ENCODE peak calls at places on chromosomes 7 and 10, in five cellular contexts. D, I, F, O and W are unnamed samples.
A peak's percentile ranks its signal among the peaks of the same experiment; 100 is the strongest.

GRCh38 chr7:66076459-66077329 is 1.1 kb downstream of the ASL start:
- DNase-seq in D (no peak), I (no peak), F (no peak), O (no peak), W (no peak)

GRCh38 chr10:103897241-103897774 is 20.7 kb downstream of the STN1 start:
- DNase-seq in D (no peak), I (no peak), F (no peak), O (no peak), W (no peak)

GRCh38 chr7:27547401-27547800 is 115.3 kb downstream of the HIBADH start:
- DNase-seq in D (no peak), I (no peak), F (peak; percentile 58), O (peak; percentile 68), W (no peak)

GRCh38 chr10:112799726-112800510 is 150.1 kb upstream of the TCF7L2 start:
- DNase-seq in D (no peak), I (no peak), F (no peak), O (no peak), W (no peak)

GRCh38 chr10:96417432-96417831 is 58.6 kb upstream of the OPALIN start:
- DNase-seq in D (no peak), I (no peak), F (peak; percentile 23), O (peak; percentile 32), W (peak; percentile 9)

GRCh38 chr10:91051834-91052233 is 130.9 kb upstream of the ANKRD1 start:
- DNase-seq in D (no peak), I (no peak), F (peak; percentile 48), O (peak; percentile 19), W (no peak)

GRCh38 chr7:99031496-99031895 is 112.4 kb downstream of the SMURF1 start:
- DNase-seq in D (no peak), I (no peak), F (no peak), O (no peak), W (no peak)

GRCh38 chr10:44180321-44181154 is 204.4 kb downstream of the CXCL12 start:
- DNase-seq in D (no peak), I (no peak), F (peak; percentile 92), O (peak; percentile 97), W (peak; percentile 79)

GRCh38 chr10:43229208-43230061 is 37.4 kb downstream of the RASGEF1A start:
- DNase-seq in D (no peak), I (no peak), F (no peak), O (no peak), W (no peak)

GRCh38 chr10:13658864-13659685 is 72.3 kb downstream of the PRPF18 start:
- DNase-seq in D (no peak), I (peak; percentile 44), F (no peak), O (no peak), W (no peak)

GRCh38 chr10:132989476-132990415 is 47.4 kb upstream of the CFAP46 start:
- DNase-seq in D (no peak), I (no peak), F (no peak), O (no peak), W (no peak)

GRCh38 chr7:10015687-10016086 is 958.0 kb upstream of the PHF14 start:
- DNase-seq in D (no peak), I (no peak), F (no peak), O (no peak), W (no peak)

GRCh38 chr10:102834143-102834542 is 3.1 kb downstream of the CYP17A1 start:
- DNase-seq in D (no peak), I (no peak), F (no peak), O (no peak), W (no peak)

GRCh38 chr7:75642810-75643486 is 95.8 kb downstream of the HIP1 start:
- DNase-seq in D (peak; percentile 33), I (peak; percentile 84), F (peak; percentile 83), O (peak; percentile 67), W (peak; percentile 69)

GRCh38 chr7:36214608-36215016 is 61.6 kb downstream of the EEPD1 start:
- DNase-seq in D (no peak), I (no peak), F (peak; percentile 57), O (peak; percentile 33), W (no peak)

GRCh38 chr7:106278695-106279094 is 6.1 kb downstream of the NAMPT start:
- DNase-seq in D (no peak), I (no peak), F (no peak), O (peak; percentile 25), W (no peak)

GRCh38 chr10:43375401-43376020 is 4.1 kb downstream of the FXYD4 start:
- DNase-seq in D (no peak), I (no peak), F (no peak), O (no peak), W (no peak)

GRCh38 chr7:157663061-157663863 is 326.5 kb downstream of the DNAJB6 start:
- DNase-seq in D (no peak), I (no peak), F (no peak), O (peak; percentile 74), W (no peak)

GRCh38 chr7:50982626-50983025 is 199.9 kb upstream of the GRB10 start:
- DNase-seq in D (no peak), I (no peak), F (no peak), O (no peak), W (no peak)
- TF ChIP-seq CTCF in D (no peak), I (no peak), F (no peak), O (no peak), W (no peak)

GRCh38 chr7:115851291-115851690 is 179.3 kb downstream of the TFEC start:
- DNase-seq in D (no peak), I (peak; percentile 7), F (peak; percentile 66), O (peak; percentile 42), W (peak; percentile 50)
- TF ChIP-seq CTCF in D (no peak), I (peak; percentile 5), F (peak; percentile 34), O (peak; percentile 42), W (peak; percentile 35)

DNA sequence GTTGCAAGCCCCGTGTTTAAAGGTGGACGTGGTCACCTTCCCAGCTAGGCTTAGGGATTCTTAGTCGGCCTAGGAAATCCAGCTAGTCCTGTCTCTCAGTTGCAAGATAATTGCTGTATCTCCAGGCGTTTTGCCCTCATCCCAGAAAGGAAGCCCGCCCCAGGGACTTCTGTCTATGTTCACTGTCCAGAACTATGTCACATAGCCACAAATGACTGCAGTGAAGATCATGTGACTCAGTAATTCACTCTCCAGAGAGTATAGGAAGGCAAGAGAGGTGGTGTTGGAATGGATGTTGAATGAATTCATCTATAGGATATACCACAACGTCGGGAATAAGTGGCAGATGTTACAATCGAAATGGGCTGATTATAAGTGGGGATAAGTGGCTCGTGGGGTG is 349 bp upstream of the ERVW-1 start:
- DNase-seq in D (no peak), I (no peak), F (no peak), O (no peak), W (no peak)
- TF ChIP-seq CTCF in D (no peak), I (no peak), F (no peak), O (no peak), W (no peak)

DNA sequence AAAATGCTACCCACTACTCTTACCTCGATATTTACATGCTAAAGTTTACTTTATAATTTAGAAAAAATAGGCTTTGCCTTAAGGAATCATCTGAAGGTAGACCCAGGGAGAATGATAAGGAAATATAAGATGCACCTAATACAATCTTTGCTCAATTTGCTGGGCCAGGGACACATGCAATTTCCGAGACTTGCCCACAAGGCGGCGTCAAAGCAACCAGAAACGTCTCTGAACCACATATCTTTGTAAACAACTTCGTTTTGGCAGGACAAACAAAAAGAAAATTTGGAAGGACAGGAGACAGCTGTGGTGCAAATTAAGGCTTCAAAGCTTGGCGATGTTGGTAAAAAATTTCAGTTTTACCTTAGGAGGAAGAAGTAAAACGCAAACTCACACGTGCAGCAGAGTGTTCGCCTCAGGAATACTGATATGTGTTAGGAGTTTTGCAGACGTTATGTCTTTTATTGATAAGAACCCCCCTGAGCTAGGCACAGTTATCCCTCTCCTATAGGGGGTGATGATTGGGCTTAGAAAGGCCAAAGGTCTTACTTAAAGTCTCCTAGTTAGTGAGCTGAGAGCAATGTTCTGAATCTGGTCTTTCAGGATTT is 134.3 kb downstream of the PRKCQ start:
- DNase-seq in D (peak; percentile 36), I (peak; percentile 57), F (peak; percentile 49), O (peak; percentile 17), W (peak; percentile 64)
- TF ChIP-seq CTCF in D (peak; percentile 82), I (peak; percentile 48), F (peak; percentile 75), O (peak; percentile 69), W (peak; percentile 55)

GRCh38 chr7:1925349-1925748 is 255.3 kb downstream of the ELFN1 start:
- DNase-seq in D (no peak), I (no peak), F (no peak), O (no peak), W (no peak)
- TF ChIP-seq CTCF in D (no peak), I (no peak), F (peak; percentile 29), O (peak; percentile 22), W (no peak)

GRCh38 chr7:16098058-16098457 is 323.3 kb downstream of the CRPPA start:
- DNase-seq in D (peak; percentile 18), I (no peak), F (peak; percentile 17), O (no peak), W (peak; percentile 49)

GRCh38 chr7:16092711-16093110 is 328.6 kb downstream of the CRPPA start:
- DNase-seq in D (no peak), I (no peak), F (no peak), O (no peak), W (no peak)

GRCh38 chr7:16094651-16095050 is 326.7 kb downstream of the CRPPA start:
- DNase-seq in D (no peak), I (no peak), F (no peak), O (no peak), W (no peak)

GRCh38 chr7:16099302-16099832 is 322.0 kb downstream of the CRPPA start:
- DNase-seq in D (no peak), I (no peak), F (no peak), O (no peak), W (no peak)

DNA sequence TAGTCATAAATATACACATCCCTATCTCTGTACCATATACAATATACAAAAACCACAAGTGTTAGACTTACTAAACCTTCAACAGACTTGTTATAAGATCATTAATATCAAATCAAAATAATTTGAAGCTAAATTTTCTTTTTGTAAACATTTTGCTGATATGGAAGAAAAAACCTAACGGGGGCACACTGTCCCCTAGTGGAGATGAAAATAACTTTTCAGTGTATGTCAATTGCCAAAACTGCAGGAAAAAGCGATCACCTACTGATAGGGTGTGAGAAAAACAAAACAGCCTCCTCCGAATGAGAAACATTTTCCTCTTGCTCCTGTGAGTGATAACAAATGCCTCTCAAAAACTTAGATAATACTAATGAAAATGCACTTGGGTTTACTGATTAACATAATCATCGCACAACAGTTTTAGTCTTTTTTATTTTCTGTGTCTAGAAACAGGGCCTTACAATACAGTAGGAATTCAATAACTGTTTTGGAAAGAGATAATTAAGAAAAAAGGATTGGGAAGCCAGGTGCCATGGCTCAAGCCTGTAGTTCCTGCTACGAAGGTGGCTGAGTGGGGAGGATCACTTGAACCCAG is 322.7 kb downstream of the CRPPA start:
- DNase-seq in D (peak; percentile 34), I (no peak), F (peak; percentile 51), O (no peak), W (peak; percentile 59)
- TF ChIP-seq CTCF in D (peak; percentile 84), I (peak; percentile 22), F (peak; percentile 84), O (peak; percentile 57), W (peak; percentile 82)

GRCh38 chr7:45129181-45129800 is 17.8 kb upstream of the TBRG4 start:
- DNase-seq in D (no peak), I (no peak), F (no peak), O (no peak), W (no peak)
- TF ChIP-seq CTCF in D (no peak), I (no peak), F (no peak), O (no peak), W (no peak)

GRCh38 chr10:61042533-61042932 is 98.5 kb upstream of the RHOBTB1 start:
- DNase-seq in D (no peak), I (no peak), F (no peak), O (no peak), W (no peak)
- TF ChIP-seq CTCF in D (no peak), I (no peak), F (no peak), O (no peak), W (no peak)

GRCh38 chr7:1767524-1767923 is 97.4 kb downstream of the ELFN1 start:
- DNase-seq in D (no peak), I (no peak), F (no peak), O (no peak), W (no peak)
- TF ChIP-seq CTCF in D (no peak), I (no peak), F (peak; percentile 9), O (no peak), W (no peak)